ENCODE peak calls at places on chromosome 9, in six cellular contexts. X is GM12878, Z is upper lobe of left lung, C is HepG2, U is K562, M is HCT116. V is an unnamed sample.

GRCh38 chr9:35526087-35526801 is 36.3 kb downstream of the RUSC2 start:
- ATAC-seq in X (no peak), Z (peak; percentile 71), C (no peak), U (no peak), M (no peak), V (peak; percentile 74)

GRCh38 chr9:20351715-20352114 is 270.6 kb downstream of the MLLT3 start:
- ATAC-seq in X (no peak), Z (no peak), C (no peak), U (no peak), M (no peak), V (no peak)

GRCh38 chr9:75071530-75072122 is 16.3 kb downstream of the NMRK1 start:
- ATAC-seq in X (peak; percentile 63), Z (peak; percentile 60), C (no peak), U (peak; percentile 80), M (peak; percentile 96), V (no peak)

GRCh38 chr9:100465765-100466164 is 7.2 kb upstream of the TMEFF1 start:
- ATAC-seq in X (no peak), Z (no peak), C (peak; percentile 57), U (no peak), M (no peak), V (no peak)

GRCh38 chr9:137368431-137369110 is 54.4 kb downstream of the EXD3 start:
- ATAC-seq in X (no peak), Z (no peak), C (no peak), U (no peak), M (no peak), V (peak; percentile 50)

GRCh38 chr9:103037508-103038477 is 42.7 kb downstream of the CYLC2 start:
- ATAC-seq in X (no peak), Z (no peak), C (no peak), U (no peak), M (no peak), V (no peak)

GRCh38 chr9:35079041-35079425 is 709 bp downstream of the FANCG start:
- ATAC-seq in X (peak; percentile 10), Z (no peak), C (peak; percentile 35), U (peak; percentile 32), M (no peak), V (no peak)

GRCh38 chr9:38107811-38108304 is 38.8 kb upstream of the SHB start:
- ATAC-seq in X (peak; percentile 76), Z (no peak), C (no peak), U (peak; percentile 86), M (no peak), V (no peak)

GRCh38 chr9:101326035-101326434 is 58.8 kb downstream of the BAAT start:
- ATAC-seq in X (no peak), Z (no peak), C (no peak), U (no peak), M (no peak), V (no peak)

GRCh38 chr9:124506931-124507879 is at the start of gene NR5A1:
- ATAC-seq in X (no peak), Z (no peak), C (peak; percentile 64), U (no peak), M (no peak), V (no peak)
- TF ChIP-seq POLR2A in X (no peak), Z (no peak), C (peak; percentile 80), U (no peak), M (no peak), V (no peak)

GRCh38 chr9:70407081-70407503 is 7.4 kb downstream of the KLF9 start:
- ATAC-seq in X (no peak), Z (no peak), C (no peak), U (no peak), M (no peak), V (no peak)
- TF ChIP-seq POLR2AphosphoS5 in X (no peak), Z (peak; percentile 29), C (no peak), U (no peak), M (no peak), V (peak; percentile 57)

DNA sequence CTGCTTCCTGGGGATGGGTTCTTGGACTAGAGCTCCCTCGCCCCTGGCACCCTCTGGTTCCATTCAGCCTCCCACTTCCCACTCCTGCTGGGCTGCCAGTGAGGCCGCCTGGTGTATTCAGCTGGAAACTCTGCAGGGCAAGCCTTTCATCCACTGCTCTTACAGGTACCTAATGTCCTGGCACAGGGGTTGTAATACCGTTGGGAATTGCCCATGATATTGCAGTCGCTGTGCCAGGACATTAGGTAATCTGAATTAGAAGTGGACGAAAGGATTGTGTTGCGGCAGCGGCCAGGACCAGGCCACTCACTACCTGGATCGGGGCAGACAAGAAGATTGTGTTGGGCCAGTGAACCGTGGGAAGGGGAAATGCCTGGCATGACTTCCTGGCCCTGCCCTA is 13.1 kb downstream of the TMOD1 start:
- ATAC-seq in X (no peak), Z (no peak), C (no peak), U (no peak), M (no peak), V (peak; percentile 8)
- TF ChIP-seq POLR2A in X (no peak), Z (no peak), C (no peak), U (no peak), M (no peak), V (no peak)

DNA sequence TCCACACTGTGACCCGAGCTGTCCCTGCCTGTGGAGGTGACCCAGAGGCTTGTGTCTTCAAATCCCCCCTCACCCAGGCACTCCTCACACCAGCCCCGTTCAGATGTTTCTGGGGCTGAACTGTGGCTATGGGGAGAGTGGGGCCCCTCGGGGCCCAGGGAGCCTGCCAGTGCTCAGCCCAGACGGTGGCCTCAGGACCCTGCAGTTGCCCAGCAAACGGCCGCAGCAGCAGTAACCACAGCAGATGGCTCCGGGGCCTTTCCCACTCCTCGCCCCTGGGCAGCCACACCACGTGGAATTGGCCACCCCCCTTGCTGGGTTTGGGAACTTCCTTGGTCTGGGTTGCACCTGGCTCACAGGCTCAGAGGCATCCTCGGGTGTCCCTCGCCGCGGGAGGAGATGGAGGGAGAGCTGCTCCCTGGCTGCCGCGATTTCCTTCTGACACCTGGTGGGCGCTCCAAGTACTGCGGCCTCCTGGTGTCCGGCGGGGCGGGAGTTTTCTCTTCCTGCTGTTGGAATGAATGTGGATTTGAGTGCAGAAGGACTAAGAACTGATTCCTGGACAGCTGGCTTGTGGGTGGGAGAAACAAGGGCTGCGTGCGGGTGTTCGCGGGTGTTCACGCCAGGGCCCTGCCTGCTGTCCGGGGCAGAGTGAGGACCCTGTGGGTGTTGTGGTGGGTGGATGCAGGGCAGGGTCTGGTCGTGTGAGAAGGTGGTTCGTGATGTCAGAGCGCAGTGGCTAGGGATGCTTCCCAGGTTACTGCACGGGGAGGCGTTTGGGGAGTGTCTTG is 97.5 kb downstream of the COL5A1 start:
- ATAC-seq in X (no peak), Z (peak; percentile 46), C (peak; percentile 71), U (peak; percentile 86), M (peak; percentile 87), V (peak; percentile 51)
- TF ChIP-seq POLR2AphosphoS5 in X (no peak), Z (no peak), C (no peak), U (no peak), M (no peak), V (peak; percentile 17)

GRCh38 chr9:7735311-7735710 is 64.3 kb downstream of the DMAC1 start:
- ATAC-seq in X (no peak), Z (no peak), C (no peak), U (no peak), M (no peak), V (no peak)

GRCh38 chr9:7739595-7739994 is 60.0 kb downstream of the DMAC1 start:
- ATAC-seq in X (no peak), Z (no peak), C (no peak), U (no peak), M (no peak), V (no peak)
- TF ChIP-seq POLR2A in X (no peak), Z (no peak), C (no peak), U (no peak), M (no peak), V (no peak)

V was measured in gastroesophageal sphincter.